ENCODE peak calls at places on chromosomes 11 and 22, in five cellular contexts. E is right atrium auricular region; M is naive thymus-derived CD4-positive, alpha-beta T cell; T is endothelial cell of umbilical vein; O is hepatocyte. N is an unnamed sample.

GRCh38 chr11:82403640-82404305 is 329.9 kb downstream of the FAM181B start:
- DNase-seq in O (no peak), T (no peak), M (no peak), E (no peak), N (no peak)

GRCh38 chr11:73315288-73316020 is 7.4 kb downstream of the ARHGEF17 start:
- DNase-seq in T (no peak), E (no peak), M (no peak), O (no peak), N (no peak)

GRCh38 chr11:64881476-64881875 is 3.1 kb upstream of the EHD1 start:
- DNase-seq in E (no peak), O (no peak), M (no peak), T (no peak), N (no peak)

GRCh38 chr11:30545507-30545906 is 40.6 kb downstream of the MPPED2 start:
- DNase-seq in M (no peak), T (no peak), O (peak; percentile 16), E (no peak), N (no peak)

GRCh38 chr22:42324991-42325710 is 54.7 kb upstream of the TCF20 start:
- DNase-seq in T (no peak), M (no peak), O (no peak), E (no peak), N (no peak)

GRCh38 chr11:113401718-113402117 is 14.1 kb downstream of the ANKK1 start:
- DNase-seq in M (no peak), O (peak; percentile 28), T (peak; percentile 9), E (peak; percentile 61), N (no peak)

GRCh38 chr11:67506426-67507032 is 1.4 kb upstream of the PITPNM1 start:
- DNase-seq in T (no peak), O (no peak), M (peak; percentile 29), E (no peak), N (no peak)

GRCh38 chr11:96203567-96204365 is 139.2 kb downstream of the MAML2 start:
- DNase-seq in T (no peak), O (no peak), E (no peak), M (no peak), N (no peak)

GRCh38 chr22:23119492-23120414 is 22.0 kb downstream of the RSPH14 start:
- DNase-seq in E (no peak), O (no peak), T (peak; percentile 33), M (peak; percentile 69), N (no peak)

GRCh38 chr11:33829430-33830141 is 55.3 kb upstream of the FBXO3 start:
- DNase-seq in O (peak; percentile 63), M (peak; percentile 54), T (peak; percentile 76), E (peak; percentile 69), N (peak; percentile 74)

GRCh38 chr11:75532200-75532972 is 6.6 kb upstream of the GDPD5 start:
- DNase-seq in M (peak; percentile 72), T (peak; percentile 76), E (peak; percentile 80), O (peak; percentile 78), N (peak; percentile 41)

GRCh38 chr11:76560219-76560618 is 110.3 kb downstream of the LRRC32 start:
- DNase-seq in M (no peak), O (no peak), T (peak; percentile 70), E (no peak), N (no peak)

DNA sequence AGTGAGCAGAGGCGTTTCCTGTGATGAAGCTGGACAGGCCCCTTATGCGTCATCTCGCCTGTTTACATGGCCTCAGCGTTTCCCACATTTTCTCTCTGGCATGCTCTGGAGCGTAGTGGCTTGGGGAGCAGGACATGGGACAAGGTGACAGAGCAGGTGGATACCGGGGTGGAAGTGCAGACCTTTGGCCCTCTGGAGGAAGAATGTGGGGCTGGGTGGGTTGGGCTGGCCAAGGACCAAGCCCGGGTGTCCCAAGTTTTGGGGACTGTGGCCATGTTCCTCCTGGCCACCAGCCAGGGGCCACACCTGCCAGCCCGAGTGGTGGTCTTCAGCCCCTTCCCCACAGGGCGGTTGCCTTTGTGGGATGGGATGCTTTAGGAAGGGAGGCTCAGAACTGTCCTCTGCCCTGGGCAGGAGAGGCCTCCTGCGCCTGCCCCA is 446.6 kb downstream of the TBC1D22A start:
- DNase-seq in E (peak; percentile 36), M (no peak), O (no peak), T (no peak), N (peak; percentile 18)
- H3K9me3 ChIP-seq in E (no peaks in the 10 kb centered on the region), M (no peaks in the 10 kb centered on the region), O (no peaks in the 10 kb centered on the region), T (no peaks in the 10 kb centered on the region), N (peaks cover 3% of the 10 kb centered on the region)

DNA sequence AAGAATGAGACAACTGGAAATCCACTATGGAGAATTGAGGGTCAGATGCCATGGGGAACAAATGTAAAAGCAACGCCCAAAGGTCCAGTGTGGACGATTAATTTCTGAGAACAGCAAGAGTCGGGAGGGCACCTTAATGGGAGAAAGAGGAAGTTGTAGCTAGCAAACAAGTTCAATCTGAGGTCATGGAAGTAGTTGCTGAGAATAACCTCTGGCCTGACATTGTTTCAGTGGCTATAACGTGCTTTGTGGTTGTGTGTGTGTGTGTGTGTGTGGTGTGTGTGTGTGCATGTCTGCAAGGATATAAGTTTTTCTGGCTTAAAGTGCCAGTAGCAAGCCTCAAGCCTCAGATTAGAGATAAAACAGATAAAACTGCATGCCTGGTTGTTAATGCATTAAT is 1630.1 kb upstream of the TENM4 start:
- DNase-seq in T (no peak), O (no peak), M (no peak), E (no peak), N (no peak)
- H3K27ac ChIP-seq in T (no peak overlapping the region), O (no peak overlapping the region), M (no peak overlapping the region), E (no peak overlapping the region), N (no peak overlapping the region)

GRCh38 chr22:48261706-48262105 is 1499.3 kb downstream of the TBC1D22A start:
- DNase-seq in O (no peak), T (no peak), M (no peak), E (no peak), N (no peak)
- H3K9me3 ChIP-seq in O (no peaks in the 10 kb centered on the region), T (peaks cover 20% of the 10 kb centered on the region), M (no peaks in the 10 kb centered on the region), E (no peaks in the 10 kb centered on the region), N (peaks cover 58% of the 10 kb centered on the region)

GRCh38 chr11:61592176-61592575 is 11.3 kb upstream of the SYT7 start:
- DNase-seq in T (no peak), O (no peak), E (no peak), M (no peak), N (no peak)
- H3K27ac ChIP-seq in T (no peak overlapping the region), O (no peak overlapping the region), E (no peak overlapping the region), M (no peak overlapping the region), N (no peak overlapping the region)

GRCh38 chr11:123441161-123441560 is 11.1 kb downstream of the GRAMD1B start:
- DNase-seq in T (no peak), E (no peak), O (no peak), M (no peak), N (no peak)
- H3K9me3 ChIP-seq in T (no peaks in the 10 kb centered on the region), E (no peaks in the 10 kb centered on the region), O (no peaks in the 10 kb centered on the region), M (no peaks in the 10 kb centered on the region), N (no peaks in the 10 kb centered on the region)